ENCODE peak calls at places on chromosome 6, in five cellular contexts. One of them, this sample, is unnamed.

GRCh38 chr6:9250852-9251251 is 815.5 kb upstream of the SLC35B3 start:
- DNase-seq in NCI-H446 treated with DMSO at 0.1 percent for 48 hours: no peak
- DNase-seq in T-helper 17 cell: no peak
- DNase-seq in AG08395: no peak
- DNase-seq in cardiac septum: no peak
- DNase-seq in this sample: no peak

GRCh38 chr6:144264270-144265060 is 20.7 kb upstream of the UTRN start:
- DNase-seq in T-helper 17 cell: no peak
- DNase-seq in cardiac septum: no peak
- DNase-seq in NCI-H446 treated with DMSO at 0.1 percent for 48 hours: no peak
- DNase-seq in AG08395: peak
- DNase-seq in this sample: peak

GRCh38 chr6:43468748-43469681 is 8.4 kb upstream of the TJAP1 start:
- DNase-seq in cardiac septum: no peak
- DNase-seq in AG08395: no peak
- DNase-seq in T-helper 17 cell: no peak
- DNase-seq in NCI-H446 treated with DMSO at 0.1 percent for 48 hours: no peak
- DNase-seq in this sample: no peak

GRCh38 chr6:134035823-134036296 is 16.6 kb downstream of the SLC2A12 start:
- DNase-seq in cardiac septum: no peak
- DNase-seq in NCI-H446 treated with DMSO at 0.1 percent for 48 hours: peak
- DNase-seq in T-helper 17 cell: no peak
- DNase-seq in AG08395: peak
- DNase-seq in this sample: no peak

GRCh38 chr6:169618526-169619490 is 83.0 kb downstream of the WDR27 start:
- DNase-seq in T-helper 17 cell: no peak
- DNase-seq in NCI-H446 treated with DMSO at 0.1 percent for 48 hours: no peak
- DNase-seq in cardiac septum: no peak
- DNase-seq in AG08395: peak
- DNase-seq in this sample: peak

GRCh38 chr6:164396071-164397047 is 913.0 kb downstream of the C6orf118 start:
- DNase-seq in AG08395: peak
- DNase-seq in NCI-H446 treated with DMSO at 0.1 percent for 48 hours: no peak
- DNase-seq in cardiac septum: no peak
- DNase-seq in T-helper 17 cell: no peak
- DNase-seq in this sample: no peak

GRCh38 chr6:12208190-12208589 is 82.0 kb upstream of the EDN1 start:
- DNase-seq in NCI-H446 treated with DMSO at 0.1 percent for 48 hours: no peak
- DNase-seq in cardiac septum: peak
- DNase-seq in AG08395: peak
- DNase-seq in T-helper 17 cell: no peak
- DNase-seq in this sample: no peak

GRCh38 chr6:134307074-134307473 is 10.8 kb downstream of the SGK1 start:
- DNase-seq in T-helper 17 cell: no peak
- DNase-seq in cardiac septum: no peak
- DNase-seq in AG08395: no peak
- DNase-seq in NCI-H446 treated with DMSO at 0.1 percent for 48 hours: no peak
- DNase-seq in this sample: no peak

GRCh38 chr6:74277749-74278148 is 581.7 kb downstream of the CD109 start:
- DNase-seq in AG08395: peak
- DNase-seq in cardiac septum: no peak
- DNase-seq in NCI-H446 treated with DMSO at 0.1 percent for 48 hours: no peak
- DNase-seq in T-helper 17 cell: no peak
- DNase-seq in this sample: no peak

GRCh38 chr6:138688580-138688979 is 85.0 kb upstream of the CCDC28A start:
- DNase-seq in AG08395: no peak
- DNase-seq in cardiac septum: no peak
- DNase-seq in T-helper 17 cell: no peak
- DNase-seq in NCI-H446 treated with DMSO at 0.1 percent for 48 hours: no peak
- DNase-seq in this sample: no peak

GRCh38 chr6:27091661-27092315 is 155.7 kb upstream of the PRSS16 start:
- DNase-seq in NCI-H446 treated with DMSO at 0.1 percent for 48 hours: peak
- DNase-seq in cardiac septum: no peak
- DNase-seq in AG08395: peak
- DNase-seq in T-helper 17 cell: no peak
- DNase-seq in this sample: peak

GRCh38 chr6:106967936-106968555 is 6.5 kb downstream of the CD24 start:
- DNase-seq in T-helper 17 cell: no peak
- DNase-seq in cardiac septum: no peak
- DNase-seq in AG08395: no peak
- DNase-seq in NCI-H446 treated with DMSO at 0.1 percent for 48 hours: no peak
- DNase-seq in this sample: no peak

GRCh38 chr6:113281014-113281810 is 575.9 kb upstream of the MARCKS start:
- DNase-seq in AG08395: no peak
- DNase-seq in NCI-H446 treated with DMSO at 0.1 percent for 48 hours: no peak
- DNase-seq in cardiac septum: no peak
- DNase-seq in T-helper 17 cell: no peak
- DNase-seq in this sample: no peak

This sample was measured in GM04503.